ENCODE peak calls at places on chromosomes 1 and 21, in seven cellular contexts. One of them, this sample, is unnamed.

GRCh38 chr21:32096411-32096810 is 182.4 kb downstream of the MIS18A start:
- DNase-seq in body of pancreas: no peak
- DNase-seq in stimulated activated CD4-positive, alpha-beta T cell treated with anti-CD3 and anti-CD28 coated beads, Interleukin-1b, Interleukin-23, amount 100 ng/mL, for 1 hour: no peak
- DNase-seq in germinal center: peak; percentile 18
- DNase-seq in IMR-90: no peak
- DNase-seq in HS-5: no peak
- DNase-seq in DMS53: peak; percentile 65
- DNase-seq in this sample: no peak

GRCh38 chr1:50702395-50702794 is 257.7 kb downstream of the FAF1 start:
- DNase-seq in body of pancreas: no peak
- DNase-seq in stimulated activated CD4-positive, alpha-beta T cell treated with anti-CD3 and anti-CD28 coated beads, Interleukin-1b, Interleukin-23, amount 100 ng/mL, for 1 hour: no peak
- DNase-seq in germinal center: no peak
- DNase-seq in IMR-90: no peak
- DNase-seq in HS-5: no peak
- DNase-seq in DMS53: no peak
- DNase-seq in this sample: no peak

GRCh38 chr1:245906207-245906606 is 600.9 kb downstream of the SMYD3 start:
- DNase-seq in body of pancreas: no peak
- DNase-seq in stimulated activated CD4-positive, alpha-beta T cell treated with anti-CD3 and anti-CD28 coated beads, Interleukin-1b, Interleukin-23, amount 100 ng/mL, for 1 hour: no peak
- DNase-seq in germinal center: no peak
- DNase-seq in IMR-90: no peak
- DNase-seq in HS-5: no peak
- DNase-seq in DMS53: no peak
- DNase-seq in this sample: no peak

GRCh38 chr1:236282159-236282716 is 480 bp upstream of the ERO1B start:
- DNase-seq in body of pancreas: no peak
- DNase-seq in stimulated activated CD4-positive, alpha-beta T cell treated with anti-CD3 and anti-CD28 coated beads, Interleukin-1b, Interleukin-23, amount 100 ng/mL, for 1 hour: no peak
- DNase-seq in germinal center: no peak
- DNase-seq in IMR-90: no peak
- DNase-seq in HS-5: no peak
- DNase-seq in DMS53: peak; percentile 84
- DNase-seq in this sample: no peak

GRCh38 chr1:242178924-242179708 is 180.2 kb upstream of the MAP1LC3C start:
- DNase-seq in body of pancreas: no peak
- DNase-seq in stimulated activated CD4-positive, alpha-beta T cell treated with anti-CD3 and anti-CD28 coated beads, Interleukin-1b, Interleukin-23, amount 100 ng/mL, for 1 hour: no peak
- DNase-seq in germinal center: no peak
- DNase-seq in IMR-90: no peak
- DNase-seq in HS-5: no peak
- DNase-seq in DMS53: no peak
- DNase-seq in this sample: no peak

GRCh38 chr1:223653015-223653414 is 12.5 kb downstream of the CAPN8 start:
- DNase-seq in body of pancreas: no peak
- DNase-seq in stimulated activated CD4-positive, alpha-beta T cell treated with anti-CD3 and anti-CD28 coated beads, Interleukin-1b, Interleukin-23, amount 100 ng/mL, for 1 hour: no peak
- DNase-seq in germinal center: no peak
- DNase-seq in IMR-90: no peak
- DNase-seq in HS-5: no peak
- DNase-seq in DMS53: no peak
- DNase-seq in this sample: no peak

GRCh38 chr1:170273556-170274501 is 128.1 kb downstream of the NTMT2 start:
- DNase-seq in body of pancreas: no peak
- DNase-seq in stimulated activated CD4-positive, alpha-beta T cell treated with anti-CD3 and anti-CD28 coated beads, Interleukin-1b, Interleukin-23, amount 100 ng/mL, for 1 hour: no peak
- DNase-seq in germinal center: no peak
- DNase-seq in IMR-90: no peak
- DNase-seq in HS-5: no peak
- DNase-seq in DMS53: no peak
- DNase-seq in this sample: no peak

GRCh38 chr21:37145635-37146111 is 72.6 kb downstream of the TTC3 start:
- DNase-seq in body of pancreas: no peak
- DNase-seq in stimulated activated CD4-positive, alpha-beta T cell treated with anti-CD3 and anti-CD28 coated beads, Interleukin-1b, Interleukin-23, amount 100 ng/mL, for 1 hour: no peak
- DNase-seq in germinal center: no peak
- DNase-seq in IMR-90: peak; percentile 76
- DNase-seq in HS-5: no peak
- DNase-seq in DMS53: no peak
- DNase-seq in this sample: no peak

GRCh38 chr1:153678519-153679336 is at the start of gene NPR1:
- DNase-seq in body of pancreas: peak; percentile 50
- DNase-seq in stimulated activated CD4-positive, alpha-beta T cell treated with anti-CD3 and anti-CD28 coated beads, Interleukin-1b, Interleukin-23, amount 100 ng/mL, for 1 hour: no peak
- DNase-seq in germinal center: peak; percentile 45
- DNase-seq in IMR-90: no peak
- DNase-seq in HS-5: no peak
- DNase-seq in DMS53: peak; percentile 59
- DNase-seq in this sample: no peak

GRCh38 chr1:200291106-200291505 is 118.7 kb downstream of the ZNF281 start:
- DNase-seq in body of pancreas: no peak
- DNase-seq in stimulated activated CD4-positive, alpha-beta T cell treated with anti-CD3 and anti-CD28 coated beads, Interleukin-1b, Interleukin-23, amount 100 ng/mL, for 1 hour: no peak
- DNase-seq in germinal center: no peak
- DNase-seq in IMR-90: no peak
- DNase-seq in HS-5: no peak
- DNase-seq in DMS53: no peak
- DNase-seq in this sample: no peak